ENCODE peak calls at places on chromosomes 3 and 15, in five cellular contexts. One of them, this sample, is unnamed.

GRCh38 chr15:34879112-34879511 is 83.8 kb upstream of the ACTC1 start:
- DNase-seq in ovary: no peak
- DNase-seq in esophagus squamous epithelium: no peak
- DNase-seq in testis: peak; percentile 33
- DNase-seq in BE2C: no peak
- DNase-seq in this sample: no peak

GRCh38 chr3:193843447-193844301 is 250.7 kb downstream of the OPA1 start:
- DNase-seq in BE2C: no peak
- DNase-seq in testis: no peak
- DNase-seq in esophagus squamous epithelium: no peak
- DNase-seq in ovary: no peak
- DNase-seq in this sample: no peak

GRCh38 chr3:23567917-23568316 is 237.8 kb upstream of the UBE2E1 start:
- DNase-seq in esophagus squamous epithelium: no peak
- DNase-seq in BE2C: no peak
- DNase-seq in ovary: no peak
- DNase-seq in testis: no peak
- DNase-seq in this sample: peak; percentile 64

GRCh38 chr3:182568206-182568605 is 225.1 kb upstream of the ATP11B start:
- DNase-seq in esophagus squamous epithelium: no peak
- DNase-seq in BE2C: no peak
- DNase-seq in ovary: no peak
- DNase-seq in testis: no peak
- DNase-seq in this sample: no peak

GRCh38 chr15:45401665-45402161 is 23.4 kb upstream of the GATM start:
- DNase-seq in testis: no peak
- DNase-seq in esophagus squamous epithelium: no peak
- DNase-seq in BE2C: no peak
- DNase-seq in ovary: no peak
- DNase-seq in this sample: no peak

GRCh38 chr15:84904409-84904808 is 19.9 kb downstream of the SLC28A1 start:
- DNase-seq in testis: no peak
- DNase-seq in ovary: no peak
- DNase-seq in BE2C: no peak
- DNase-seq in esophagus squamous epithelium: no peak
- DNase-seq in this sample: no peak

GRCh38 chr3:106750092-106750491 is 627.1 kb upstream of the CCDC54 start:
- DNase-seq in esophagus squamous epithelium: no peak
- DNase-seq in ovary: no peak
- DNase-seq in testis: no peak
- DNase-seq in BE2C: no peak
- DNase-seq in this sample: no peak

GRCh38 chr3:27721717-27722564 is at the start of gene EOMES:
- DNase-seq in BE2C: peak; percentile 56
- DNase-seq in esophagus squamous epithelium: no peak
- DNase-seq in ovary: no peak
- DNase-seq in testis: peak; percentile 38
- DNase-seq in this sample: peak; percentile 33

GRCh38 chr3:159246385-159246784 is 444.5 kb downstream of the MFSD1 start:
- DNase-seq in esophagus squamous epithelium: no peak
- DNase-seq in ovary: no peak
- DNase-seq in BE2C: no peak
- DNase-seq in testis: no peak
- DNase-seq in this sample: no peak

GRCh38 chr3:159892171-159892791 is 96.4 kb upstream of the IL12A start:
- DNase-seq in BE2C: peak; percentile 63
- DNase-seq in esophagus squamous epithelium: no peak
- DNase-seq in ovary: no peak
- DNase-seq in testis: no peak
- DNase-seq in this sample: no peak

GRCh38 chr3:128068156-128068620 is 16.0 kb downstream of the SEC61A1 start:
- DNase-seq in BE2C: peak; percentile 69
- DNase-seq in ovary: no peak
- DNase-seq in testis: no peak
- DNase-seq in esophagus squamous epithelium: no peak
- DNase-seq in this sample: peak; percentile 63

GRCh38 chr15:64730151-64730550 is 45.2 kb downstream of the RBPMS2 start:
- DNase-seq in BE2C: no peak
- DNase-seq in esophagus squamous epithelium: no peak
- DNase-seq in ovary: no peak
- DNase-seq in testis: no peak
- DNase-seq in this sample: no peak

GRCh38 chr3:128993461-128994172 is at the start of gene CFAP92:
- DNase-seq in testis: peak; percentile 93
- DNase-seq in ovary: peak; percentile 92
- DNase-seq in esophagus squamous epithelium: peak; percentile 25
- DNase-seq in BE2C: peak; percentile 94
- DNase-seq in this sample: peak; percentile 79

GRCh38 chr3:33919721-33920120 is 121.3 kb downstream of the PDCD6IP start:
- DNase-seq in BE2C: no peak
- DNase-seq in ovary: no peak
- DNase-seq in esophagus squamous epithelium: no peak
- DNase-seq in testis: no peak
- DNase-seq in this sample: no peak

GRCh38 chr15:31338318-31338878 is 11.8 kb downstream of the KLF13 start:
- DNase-seq in testis: peak; percentile 58
- DNase-seq in ovary: peak; percentile 52
- DNase-seq in BE2C: no peak
- DNase-seq in esophagus squamous epithelium: no peak
- DNase-seq in this sample: no peak

GRCh38 chr3:163043074-163043473 is 1546.5 kb downstream of the OTOL1 start:
- DNase-seq in testis: peak; percentile 32
- DNase-seq in BE2C: peak; percentile 32
- DNase-seq in esophagus squamous epithelium: no peak
- DNase-seq in ovary: no peak
- DNase-seq in this sample: peak; percentile 31

GRCh38 chr3:123749716-123750115 is 134.4 kb downstream of the MYLK start:
- DNase-seq in BE2C: no peak
- DNase-seq in esophagus squamous epithelium: no peak
- DNase-seq in testis: no peak
- DNase-seq in ovary: no peak
- DNase-seq in this sample: peak; percentile 94

GRCh38 chr3:125087768-125088391 is 32.1 kb upstream of the HEG1 start:
- DNase-seq in ovary: no peak
- DNase-seq in testis: no peak
- DNase-seq in esophagus squamous epithelium: no peak
- DNase-seq in BE2C: no peak
- DNase-seq in this sample: peak; percentile 36

GRCh38 chr3:146067048-146067447 is 93.9 kb downstream of the PLOD2 start:
- DNase-seq in BE2C: no peak
- DNase-seq in esophagus squamous epithelium: no peak
- DNase-seq in ovary: no peak
- DNase-seq in testis: no peak
- DNase-seq in this sample: peak; percentile 80

GRCh38 chr3:177905895-177906511 is 630.2 kb upstream of the KCNMB2 start:
- DNase-seq in BE2C: no peak
- DNase-seq in esophagus squamous epithelium: no peak
- DNase-seq in testis: no peak
- DNase-seq in ovary: no peak
- DNase-seq in this sample: peak; percentile 69

GRCh38 chr15:70079831-70080230 is 17.9 kb downstream of the TLE3 start:
- DNase-seq in esophagus squamous epithelium: no peak
- DNase-seq in BE2C: no peak
- DNase-seq in testis: no peak
- DNase-seq in ovary: no peak
- DNase-seq in this sample: no peak

GRCh38 chr15:51982013-51982769 is 10.6 kb upstream of the LEO1 start:
- DNase-seq in testis: no peak
- DNase-seq in esophagus squamous epithelium: no peak
- DNase-seq in BE2C: peak; percentile 39
- DNase-seq in ovary: no peak
- DNase-seq in this sample: peak; percentile 80

GRCh38 chr3:136351351-136351750 is 101.2 kb downstream of the PCCB start:
- DNase-seq in ovary: no peak
- DNase-seq in BE2C: no peak
- DNase-seq in esophagus squamous epithelium: no peak
- DNase-seq in testis: no peak
- DNase-seq in this sample: no peak

GRCh38 chr3:74739242-74739641 is 124.8 kb upstream of the CNTN3 start:
- DNase-seq in BE2C: no peak
- DNase-seq in testis: no peak
- DNase-seq in ovary: no peak
- DNase-seq in esophagus squamous epithelium: no peak
- DNase-seq in this sample: no peak

GRCh38 chr3:190617185-190617584 is 103.3 kb downstream of the IL1RAP start:
- DNase-seq in testis: no peak
- DNase-seq in esophagus squamous epithelium: peak; percentile 1
- DNase-seq in ovary: no peak
- DNase-seq in BE2C: no peak
- DNase-seq in this sample: no peak

GRCh38 chr15:57427367-57427821 is 51.1 kb downstream of the CGNL1 start:
- DNase-seq in testis: no peak
- DNase-seq in BE2C: no peak
- DNase-seq in esophagus squamous epithelium: no peak
- DNase-seq in ovary: no peak
- DNase-seq in this sample: peak; percentile 51

GRCh38 chr3:36647423-36647853 is 116.9 kb downstream of the DCLK3 start:
- DNase-seq in ovary: no peak
- DNase-seq in BE2C: no peak
- DNase-seq in testis: no peak
- DNase-seq in esophagus squamous epithelium: no peak
- DNase-seq in this sample: peak; percentile 67

GRCh38 chr15:38647683-38648082 is 83.1 kb upstream of the RASGRP1 start:
- DNase-seq in testis: no peak
- DNase-seq in ovary: no peak
- DNase-seq in esophagus squamous epithelium: no peak
- DNase-seq in BE2C: no peak
- DNase-seq in this sample: peak; percentile 12

GRCh38 chr3:133880287-133880686 is 15.4 kb downstream of the RAB6B start:
- DNase-seq in ovary: no peak
- DNase-seq in testis: no peak
- DNase-seq in esophagus squamous epithelium: no peak
- DNase-seq in BE2C: no peak
- DNase-seq in this sample: no peak

GRCh38 chr3:186821429-186822367 is 15.4 kb upstream of the RFC4 start:
- DNase-seq in BE2C: peak; percentile 36
- DNase-seq in testis: no peak
- DNase-seq in ovary: no peak
- DNase-seq in esophagus squamous epithelium: no peak
- DNase-seq in this sample: peak; percentile 87

GRCh38 chr15:88179562-88179961 is 77.0 kb downstream of the NTRK3 start:
- DNase-seq in BE2C: no peak
- DNase-seq in testis: no peak
- DNase-seq in esophagus squamous epithelium: no peak
- DNase-seq in ovary: no peak
- DNase-seq in this sample: no peak

GRCh38 chr3:37526511-37526910 is 335.2 kb upstream of the CTDSPL start:
- DNase-seq in esophagus squamous epithelium: no peak
- DNase-seq in ovary: peak; percentile 61
- DNase-seq in testis: peak; percentile 64
- DNase-seq in BE2C: no peak
- DNase-seq in this sample: peak; percentile 41

DNA sequence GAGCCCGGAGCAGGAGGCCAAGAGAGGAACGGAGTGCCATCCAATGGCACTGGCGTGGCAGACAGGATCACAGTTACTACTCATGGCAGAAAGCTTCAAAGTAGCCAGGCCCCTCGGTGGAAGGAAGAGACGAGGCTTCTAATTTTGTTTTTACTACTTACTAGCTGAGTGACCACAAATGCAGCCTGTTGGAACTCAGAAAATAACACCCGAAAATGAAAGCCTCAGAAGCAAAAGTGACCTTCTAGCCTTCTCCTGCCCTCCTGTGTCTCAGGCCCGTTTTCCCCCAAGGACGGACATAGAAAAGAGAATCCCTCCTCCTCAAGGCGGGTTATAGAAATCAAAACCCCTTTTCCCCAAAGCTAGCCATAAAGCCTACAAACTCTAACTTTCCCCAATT is 9.9 kb upstream of the STRA6 start:
- DNase-seq in ovary: no peak
- DNase-seq in testis: no peak
- DNase-seq in BE2C: no peak
- DNase-seq in esophagus squamous epithelium: no peak
- DNase-seq in this sample: no peak
- H3K4me1 ChIP-seq in ovary: no peaks in the 10 kb centered on the region
- H3K4me1 ChIP-seq in testis: peaks cover 16% of the 10 kb centered on the region
- H3K4me1 ChIP-seq in BE2C: peaks cover 22% of the 10 kb centered on the region
- H3K4me1 ChIP-seq in esophagus squamous epithelium: peaks cover 19% of the 10 kb centered on the region
- H3K4me1 ChIP-seq in this sample: peaks cover 25% of the 10 kb centered on the region

GRCh38 chr3:14177580-14178246 is 688 bp downstream of the XPC start:
- DNase-seq in esophagus squamous epithelium: no peak
- DNase-seq in ovary: no peak
- DNase-seq in BE2C: no peak
- DNase-seq in testis: peak; percentile 43
- DNase-seq in this sample: peak; percentile 24
- H3K4me1 ChIP-seq in esophagus squamous epithelium: peaks cover 74% of the 10 kb centered on the region
- H3K4me1 ChIP-seq in ovary: peaks cover 11% of the 10 kb centered on the region
- H3K4me1 ChIP-seq in BE2C: no peaks in the 10 kb centered on the region
- H3K4me1 ChIP-seq in testis: peaks cover 14% of the 10 kb centered on the region
- H3K4me1 ChIP-seq in this sample: peaks cover 25% of the 10 kb centered on the region

GRCh38 chr15:98730860-98731711 is 82.7 kb downstream of the IGF1R start:
- DNase-seq in esophagus squamous epithelium: no peak
- DNase-seq in BE2C: no peak
- DNase-seq in ovary: no peak
- DNase-seq in testis: no peak
- DNase-seq in this sample: no peak
- H3K4me1 ChIP-seq in esophagus squamous epithelium: peaks cover 90% of the 10 kb centered on the region
- H3K4me1 ChIP-seq in BE2C: peaks cover 78% of the 10 kb centered on the region
- H3K4me1 ChIP-seq in ovary: peaks cover 34% of the 10 kb centered on the region
- H3K4me1 ChIP-seq in testis: peaks cover 30% of the 10 kb centered on the region
- H3K4me1 ChIP-seq in this sample: peaks cover 59% of the 10 kb centered on the region

GRCh38 chr3:196636369-196637349 is 2.8 kb upstream of the NRROS start:
- DNase-seq in BE2C: no peak
- DNase-seq in ovary: no peak
- DNase-seq in esophagus squamous epithelium: no peak
- DNase-seq in testis: no peak
- DNase-seq in this sample: no peak

GRCh38 chr3:196640501-196640968 is 1.0 kb downstream of the NRROS start:
- DNase-seq in BE2C: no peak
- DNase-seq in ovary: no peak
- DNase-seq in esophagus squamous epithelium: no peak
- DNase-seq in testis: no peak
- DNase-seq in this sample: no peak

GRCh38 chr3:196639517-196640500 is at the start of gene NRROS:
- DNase-seq in testis: peak; percentile 74
- DNase-seq in esophagus squamous epithelium: no peak
- DNase-seq in BE2C: peak; percentile 56
- DNase-seq in ovary: peak; percentile 33
- DNase-seq in this sample: peak; percentile 64

GRCh38 chr3:196641278-196642058 is 2.0 kb downstream of the NRROS start:
- DNase-seq in esophagus squamous epithelium: no peak
- DNase-seq in ovary: no peak
- DNase-seq in BE2C: no peak
- DNase-seq in testis: no peak
- DNase-seq in this sample: no peak

DNA sequence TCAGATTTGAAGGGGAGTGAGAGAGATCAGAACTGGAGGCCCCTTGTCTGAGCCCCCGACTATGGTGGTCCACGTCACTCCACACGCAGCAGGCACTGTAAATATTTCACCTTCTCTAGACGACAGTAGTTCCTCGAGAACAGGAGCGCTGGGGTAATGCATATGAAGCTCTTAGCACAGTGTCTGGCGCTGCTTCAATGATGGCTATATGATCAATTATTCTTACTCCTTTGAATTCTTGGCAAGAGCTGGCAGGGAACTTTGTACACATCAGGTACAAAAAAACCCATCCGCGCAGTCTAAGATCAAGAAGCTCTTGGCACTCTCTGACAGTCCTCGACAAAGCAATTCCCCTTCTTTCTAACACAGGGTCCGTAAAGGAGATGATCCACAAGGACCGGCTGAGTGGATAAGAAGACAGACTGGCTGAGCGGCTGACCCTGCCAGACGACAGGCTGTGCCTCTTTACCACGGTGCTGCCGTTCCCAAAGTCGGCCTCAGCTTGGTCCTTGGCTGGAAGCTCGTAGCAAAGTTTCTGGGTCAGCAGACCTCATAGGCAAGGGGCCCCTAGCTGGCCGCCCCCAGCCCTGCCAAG is 475 bp upstream of the NRROS start:
- DNase-seq in ovary: no peak
- DNase-seq in BE2C: no peak
- DNase-seq in testis: no peak
- DNase-seq in esophagus squamous epithelium: no peak
- DNase-seq in this sample: no peak
- H3K4me1 ChIP-seq in ovary: no peaks in the 10 kb centered on the region
- H3K4me1 ChIP-seq in BE2C: no peaks in the 10 kb centered on the region
- H3K4me1 ChIP-seq in testis: peaks cover 9% of the 10 kb centered on the region
- H3K4me1 ChIP-seq in esophagus squamous epithelium: peaks cover 38% of the 10 kb centered on the region
- H3K4me1 ChIP-seq in this sample: peaks cover 8% of the 10 kb centered on the region

This sample was measured in adipocyte.